ENCODE peak calls at places on chromosome 22, in five cellular contexts. Y is progenitor cell of endocrine pancreas; A is GM06990; W is central memory CD4-positive, alpha-beta T cell; B is pancreas. V is an unnamed sample.

GRCh38 chr22:23389271-23390071 is 190.6 kb downstream of the IGLL1 start:
- DNase-seq in Y (no peak), A (no peak), W (no peak), B (no peak), V (no peak)

GRCh38 chr22:42905702-42906183 is 48.7 kb upstream of the ARFGAP3 start:
- DNase-seq in A (no peak), W (no peak), B (peak), Y (no peak), V (no peak)

GRCh38 chr22:24925586-24926427 is 20.7 kb downstream of the LHFPL7 start:
- DNase-seq in Y (no peak), B (no peak), W (no peak), A (no peak), V (no peak)

GRCh38 chr22:39136317-39136716 is 16.2 kb downstream of the CBX7 start:
- DNase-seq in B (no peak), A (no peak), Y (no peak), W (no peak), V (no peak)

GRCh38 chr22:17777717-17778044 is 3.4 kb upstream of the BID start:
- DNase-seq in B (no peak), W (no peak), A (no peak), Y (no peak), V (no peak)

GRCh38 chr22:38435010-38435409 is 20.0 kb downstream of the KCNJ4 start:
- DNase-seq in A (no peak), W (no peak), Y (no peak), B (no peak), V (no peak)

GRCh38 chr22:42361523-42361922 is 70.7 kb downstream of the NFAM1 start:
- DNase-seq in A (no peak), B (no peak), Y (no peak), W (no peak), V (no peak)

GRCh38 chr22:31870890-31871289 is 73.4 kb upstream of the YWHAH start:
- DNase-seq in B (no peak), Y (no peak), A (no peak), W (no peak), V (no peak)

GRCh38 chr22:31093090-31093850 is 12.2 kb downstream of the SMTN start:
- DNase-seq in W (no peak), B (no peak), Y (no peak), A (no peak), V (no peak)

GRCh38 chr22:48577014-48577690 is 1250.5 kb downstream of the BRD1 start:
- DNase-seq in B (no peak), A (no peak), Y (no peak), W (no peak), V (no peak)

GRCh38 chr22:36344106-36344827 is 43.5 kb downstream of the MYH9 start:
- DNase-seq in Y (no peak), W (no peak), A (no peak), B (no peak), V (no peak)

GRCh38 chr22:40002935-40003715 is 8.4 kb downstream of the FAM83F start:
- DNase-seq in Y (no peak), A (no peak), B (no peak), W (no peak), V (no peak)

GRCh38 chr22:37406836-37407235 is 20.4 kb downstream of the ELFN2 start:
- DNase-seq in A (no peak), Y (no peak), B (no peak), W (no peak), V (no peak)

GRCh38 chr22:30206964-30207363 is 39.6 kb downstream of the LIF start:
- DNase-seq in Y (no peak), A (no peak), W (no peak), B (no peak), V (no peak)

V was measured in immature natural killer cell.